ENCODE peak calls at places on chromosomes 7 and 10, in nine cellular contexts. One of them, this sample, is unnamed.

GRCh38 chr10:91097313-91097712 is 123.2 kb upstream of the PCGF5 start:
- DNase-seq in astrocyte of the cerebellum: no peak
- DNase-seq in kidney epithelial cell: no peak
- DNase-seq in epithelial cell of esophagus: no peak
- DNase-seq in astrocyte: no peak
- DNase-seq in fibroblast of mammary gland: no peak
- DNase-seq in HepG2: no peak
- DNase-seq in lower lobe of right lung: no peak
- DNase-seq in dorsolateral prefrontal cortex: no peak
- DNase-seq in this sample: no peak

GRCh38 chr10:130545122-130545521 is 408.9 kb downstream of the GLRX3 start:
- DNase-seq in astrocyte: no peak
- DNase-seq in fibroblast of mammary gland: no peak
- DNase-seq in kidney epithelial cell: no peak
- DNase-seq in lower lobe of right lung: no peak
- DNase-seq in epithelial cell of esophagus: no peak
- DNase-seq in HepG2: no peak
- DNase-seq in dorsolateral prefrontal cortex: no peak
- DNase-seq in astrocyte of the cerebellum: no peak
- DNase-seq in this sample: no peak

GRCh38 chr10:26215923-26216576 is 524 bp upstream of the GAD2 start:
- DNase-seq in dorsolateral prefrontal cortex: no peak
- DNase-seq in epithelial cell of esophagus: peak; percentile 17
- DNase-seq in fibroblast of mammary gland: peak; percentile 1
- DNase-seq in HepG2: no peak
- DNase-seq in lower lobe of right lung: peak; percentile 45
- DNase-seq in astrocyte: peak; percentile 13
- DNase-seq in kidney epithelial cell: no peak
- DNase-seq in astrocyte of the cerebellum: no peak
- DNase-seq in this sample: no peak

GRCh38 chr7:97752215-97752614 is 20.3 kb downstream of the TAC1 start:
- DNase-seq in astrocyte of the cerebellum: no peak
- DNase-seq in fibroblast of mammary gland: no peak
- DNase-seq in lower lobe of right lung: no peak
- DNase-seq in kidney epithelial cell: no peak
- DNase-seq in HepG2: no peak
- DNase-seq in astrocyte: no peak
- DNase-seq in epithelial cell of esophagus: no peak
- DNase-seq in dorsolateral prefrontal cortex: no peak
- DNase-seq in this sample: no peak

GRCh38 chr10:69802424-69803161 is 887 bp downstream of the COL13A1 start:
- DNase-seq in kidney epithelial cell: no peak
- DNase-seq in HepG2: no peak
- DNase-seq in fibroblast of mammary gland: peak; percentile 32
- DNase-seq in lower lobe of right lung: no peak
- DNase-seq in astrocyte: peak; percentile 55
- DNase-seq in epithelial cell of esophagus: peak; percentile 27
- DNase-seq in dorsolateral prefrontal cortex: no peak
- DNase-seq in astrocyte of the cerebellum: no peak
- DNase-seq in this sample: no peak

GRCh38 chr7:130288829-130289228 is 4.1 kb upstream of the CPA4 start:
- DNase-seq in HepG2: peak; percentile 9
- DNase-seq in dorsolateral prefrontal cortex: no peak
- DNase-seq in fibroblast of mammary gland: no peak
- DNase-seq in astrocyte: peak; percentile 16
- DNase-seq in lower lobe of right lung: no peak
- DNase-seq in kidney epithelial cell: no peak
- DNase-seq in epithelial cell of esophagus: peak; percentile 30
- DNase-seq in astrocyte of the cerebellum: no peak
- DNase-seq in this sample: no peak

GRCh38 chr10:3091346-3091787 is 24.0 kb downstream of the PFKP start:
- DNase-seq in epithelial cell of esophagus: peak; percentile 93
- DNase-seq in kidney epithelial cell: peak; percentile 51
- DNase-seq in HepG2: peak; percentile 55
- DNase-seq in astrocyte: peak; percentile 94
- DNase-seq in dorsolateral prefrontal cortex: no peak
- DNase-seq in fibroblast of mammary gland: peak; percentile 94
- DNase-seq in astrocyte of the cerebellum: peak; percentile 80
- DNase-seq in lower lobe of right lung: peak; percentile 79
- DNase-seq in this sample: no peak

GRCh38 chr7:146366938-146367337 is 250.3 kb downstream of the CNTNAP2 start:
- DNase-seq in astrocyte: peak; percentile 7
- DNase-seq in lower lobe of right lung: no peak
- DNase-seq in astrocyte of the cerebellum: peak; percentile 36
- DNase-seq in kidney epithelial cell: peak; percentile 25
- DNase-seq in dorsolateral prefrontal cortex: no peak
- DNase-seq in fibroblast of mammary gland: peak; percentile 23
- DNase-seq in epithelial cell of esophagus: peak; percentile 62
- DNase-seq in HepG2: no peak
- DNase-seq in this sample: no peak

GRCh38 chr10:43000651-43001426 is 76.0 kb upstream of the RET start:
- DNase-seq in astrocyte: no peak
- DNase-seq in epithelial cell of esophagus: no peak
- DNase-seq in fibroblast of mammary gland: no peak
- DNase-seq in lower lobe of right lung: peak; percentile 30
- DNase-seq in dorsolateral prefrontal cortex: no peak
- DNase-seq in astrocyte of the cerebellum: no peak
- DNase-seq in HepG2: no peak
- DNase-seq in kidney epithelial cell: no peak
- DNase-seq in this sample: no peak

GRCh38 chr7:111933614-111934013 is 272.6 kb downstream of the DOCK4 start:
- DNase-seq in dorsolateral prefrontal cortex: no peak
- DNase-seq in HepG2: no peak
- DNase-seq in epithelial cell of esophagus: no peak
- DNase-seq in lower lobe of right lung: no peak
- DNase-seq in astrocyte: peak; percentile 47
- DNase-seq in kidney epithelial cell: no peak
- DNase-seq in fibroblast of mammary gland: peak; percentile 76
- DNase-seq in astrocyte of the cerebellum: no peak
- DNase-seq in this sample: no peak

GRCh38 chr7:73436031-73436929 is 2.7 kb downstream of the FZD9 start:
- DNase-seq in dorsolateral prefrontal cortex: no peak
- DNase-seq in HepG2: peak; percentile 54
- DNase-seq in kidney epithelial cell: no peak
- DNase-seq in fibroblast of mammary gland: no peak
- DNase-seq in astrocyte of the cerebellum: no peak
- DNase-seq in epithelial cell of esophagus: no peak
- DNase-seq in lower lobe of right lung: no peak
- DNase-seq in astrocyte: no peak
- DNase-seq in this sample: no peak

GRCh38 chr10:128574616-128575210 is 448.5 kb upstream of the MKI67 start:
- DNase-seq in epithelial cell of esophagus: no peak
- DNase-seq in astrocyte: no peak
- DNase-seq in lower lobe of right lung: no peak
- DNase-seq in kidney epithelial cell: no peak
- DNase-seq in fibroblast of mammary gland: no peak
- DNase-seq in dorsolateral prefrontal cortex: no peak
- DNase-seq in HepG2: no peak
- DNase-seq in astrocyte of the cerebellum: no peak
- DNase-seq in this sample: no peak

GRCh38 chr10:31186225-31187010 is 132.6 kb upstream of the ZEB1 start:
- DNase-seq in astrocyte of the cerebellum: peak; percentile 19
- DNase-seq in fibroblast of mammary gland: no peak
- DNase-seq in astrocyte: peak; percentile 20
- DNase-seq in lower lobe of right lung: no peak
- DNase-seq in dorsolateral prefrontal cortex: no peak
- DNase-seq in kidney epithelial cell: peak; percentile 28
- DNase-seq in HepG2: peak; percentile 8
- DNase-seq in epithelial cell of esophagus: no peak
- DNase-seq in this sample: no peak

GRCh38 chr7:50739744-50740455 is 42.8 kb downstream of the GRB10 start:
- DNase-seq in dorsolateral prefrontal cortex: no peak
- DNase-seq in HepG2: no peak
- DNase-seq in kidney epithelial cell: no peak
- DNase-seq in epithelial cell of esophagus: peak; percentile 15
- DNase-seq in fibroblast of mammary gland: no peak
- DNase-seq in lower lobe of right lung: no peak
- DNase-seq in astrocyte of the cerebellum: no peak
- DNase-seq in astrocyte: no peak
- DNase-seq in this sample: no peak

GRCh38 chr10:73814896-73815718 is 3.7 kb upstream of the NDST2 start:
- DNase-seq in astrocyte of the cerebellum: no peak
- DNase-seq in HepG2: no peak
- DNase-seq in lower lobe of right lung: no peak
- DNase-seq in dorsolateral prefrontal cortex: no peak
- DNase-seq in astrocyte: no peak
- DNase-seq in epithelial cell of esophagus: peak; percentile 25
- DNase-seq in fibroblast of mammary gland: peak; percentile 22
- DNase-seq in kidney epithelial cell: no peak
- DNase-seq in this sample: no peak
- TF ChIP-seq CTCF in astrocyte of the cerebellum: peak; percentile 22
- TF ChIP-seq CTCF in HepG2: peak; percentile 20
- TF ChIP-seq CTCF in lower lobe of right lung: no peak
- TF ChIP-seq CTCF in dorsolateral prefrontal cortex: no peak
- TF ChIP-seq CTCF in astrocyte: no peak
- TF ChIP-seq CTCF in epithelial cell of esophagus: peak; percentile 33
- TF ChIP-seq CTCF in fibroblast of mammary gland: peak; percentile 19
- TF ChIP-seq CTCF in kidney epithelial cell: peak; percentile 44
- TF ChIP-seq CTCF in this sample: no peak

DNA sequence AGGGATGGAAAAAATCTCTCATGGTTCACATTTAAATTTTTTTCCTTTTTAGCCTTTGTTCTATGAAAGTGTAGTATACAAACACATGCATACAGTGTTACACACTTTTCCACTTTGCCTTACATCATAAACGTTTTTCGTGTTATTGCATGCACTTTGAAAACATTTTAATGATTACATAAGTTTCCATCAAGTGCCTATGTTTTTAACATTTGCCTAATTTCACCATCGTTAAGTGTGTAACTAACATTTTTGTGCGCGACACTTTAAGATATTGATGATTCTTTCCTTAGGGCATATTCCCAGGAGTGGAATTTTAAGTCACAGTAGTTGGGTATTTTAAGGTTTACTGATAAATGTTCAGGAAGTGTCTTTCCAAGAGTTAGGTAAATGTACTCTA is 1.5 kb upstream of the FRAT2 start:
- DNase-seq in fibroblast of mammary gland: no peak
- DNase-seq in kidney epithelial cell: no peak
- DNase-seq in epithelial cell of esophagus: no peak
- DNase-seq in dorsolateral prefrontal cortex: no peak
- DNase-seq in HepG2: no peak
- DNase-seq in astrocyte: no peak
- DNase-seq in lower lobe of right lung: no peak
- DNase-seq in astrocyte of the cerebellum: no peak
- DNase-seq in this sample: no peak
- H3K4me3 ChIP-seq in fibroblast of mammary gland: no peak overlapping the region
- H3K4me3 ChIP-seq in kidney epithelial cell: no peak overlapping the region
- H3K4me3 ChIP-seq in epithelial cell of esophagus: no peak overlapping the region
- H3K4me3 ChIP-seq in dorsolateral prefrontal cortex: no peak overlapping the region
- H3K4me3 ChIP-seq in HepG2: no peak overlapping the region
- H3K4me3 ChIP-seq in astrocyte: no peak overlapping the region
- H3K4me3 ChIP-seq in lower lobe of right lung: no peak overlapping the region
- H3K4me3 ChIP-seq in astrocyte of the cerebellum: no peak overlapping the region
- H3K4me3 ChIP-seq in this sample: no peak overlapping the region

GRCh38 chr7:94061316-94061715 is 57.2 kb upstream of the BET1 start:
- DNase-seq in fibroblast of mammary gland: peak; percentile 53
- DNase-seq in astrocyte: no peak
- DNase-seq in kidney epithelial cell: no peak
- DNase-seq in astrocyte of the cerebellum: no peak
- DNase-seq in HepG2: no peak
- DNase-seq in epithelial cell of esophagus: no peak
- DNase-seq in lower lobe of right lung: no peak
- DNase-seq in dorsolateral prefrontal cortex: no peak
- DNase-seq in this sample: no peak

GRCh38 chr7:94067506-94067905 is 63.4 kb upstream of the BET1 start:
- DNase-seq in astrocyte of the cerebellum: no peak
- DNase-seq in kidney epithelial cell: no peak
- DNase-seq in lower lobe of right lung: no peak
- DNase-seq in astrocyte: no peak
- DNase-seq in dorsolateral prefrontal cortex: no peak
- DNase-seq in HepG2: no peak
- DNase-seq in epithelial cell of esophagus: peak; percentile 29
- DNase-seq in fibroblast of mammary gland: peak; percentile 86
- DNase-seq in this sample: no peak

GRCh38 chr7:94062372-94062771 is 58.2 kb upstream of the BET1 start:
- DNase-seq in fibroblast of mammary gland: peak; percentile 73
- DNase-seq in astrocyte: peak; percentile 63
- DNase-seq in astrocyte of the cerebellum: no peak
- DNase-seq in HepG2: no peak
- DNase-seq in dorsolateral prefrontal cortex: no peak
- DNase-seq in kidney epithelial cell: no peak
- DNase-seq in epithelial cell of esophagus: no peak
- DNase-seq in lower lobe of right lung: no peak
- DNase-seq in this sample: no peak

GRCh38 chr7:94067047-94067446 is 62.9 kb upstream of the BET1 start:
- DNase-seq in fibroblast of mammary gland: no peak
- DNase-seq in epithelial cell of esophagus: peak; percentile 90
- DNase-seq in kidney epithelial cell: no peak
- DNase-seq in lower lobe of right lung: no peak
- DNase-seq in astrocyte: no peak
- DNase-seq in HepG2: no peak
- DNase-seq in astrocyte of the cerebellum: no peak
- DNase-seq in dorsolateral prefrontal cortex: no peak
- DNase-seq in this sample: no peak

DNA sequence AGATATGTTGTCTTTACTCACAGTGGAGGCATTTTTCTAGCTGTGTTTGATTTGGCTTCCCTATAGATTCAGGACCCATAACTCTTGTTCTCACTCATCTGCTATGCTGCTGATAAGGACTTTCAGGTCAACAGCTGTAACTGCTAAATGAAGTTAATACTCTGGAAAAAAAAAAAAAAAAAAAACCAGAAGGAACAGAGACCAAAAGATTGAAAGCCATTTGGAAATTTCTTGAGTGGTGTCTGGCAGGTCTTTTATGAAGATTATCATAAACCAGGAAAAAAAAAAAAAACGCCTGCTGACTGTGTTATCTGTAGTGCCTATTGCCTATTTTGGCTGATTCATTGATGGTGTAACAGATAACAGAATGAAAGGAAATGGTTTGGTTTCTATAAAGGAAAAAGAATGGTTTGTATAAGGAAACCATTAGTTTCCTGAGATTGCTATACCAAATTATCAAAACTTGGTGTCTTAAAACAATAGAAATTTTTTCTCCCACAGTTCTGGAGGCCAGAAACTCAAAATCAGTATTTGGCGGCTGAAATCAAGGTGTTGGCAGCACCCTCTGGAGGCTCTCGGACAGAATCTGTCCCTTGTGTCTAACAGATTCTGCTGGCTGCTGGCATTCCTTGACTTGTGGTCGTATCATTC is 60.5 kb upstream of the BET1 start:
- DNase-seq in dorsolateral prefrontal cortex: no peak
- DNase-seq in lower lobe of right lung: no peak
- DNase-seq in kidney epithelial cell: no peak
- DNase-seq in astrocyte: peak; percentile 81
- DNase-seq in HepG2: no peak
- DNase-seq in epithelial cell of esophagus: no peak
- DNase-seq in astrocyte of the cerebellum: no peak
- DNase-seq in fibroblast of mammary gland: no peak
- DNase-seq in this sample: no peak
- TF ChIP-seq CTCF in dorsolateral prefrontal cortex: no peak
- TF ChIP-seq CTCF in lower lobe of right lung: no peak
- TF ChIP-seq CTCF in kidney epithelial cell: no peak
- TF ChIP-seq CTCF in astrocyte: no peak
- TF ChIP-seq CTCF in HepG2: no peak
- TF ChIP-seq CTCF in epithelial cell of esophagus: no peak
- TF ChIP-seq CTCF in astrocyte of the cerebellum: no peak
- TF ChIP-seq CTCF in fibroblast of mammary gland: no peak
- TF ChIP-seq CTCF in this sample: no peak

DNA sequence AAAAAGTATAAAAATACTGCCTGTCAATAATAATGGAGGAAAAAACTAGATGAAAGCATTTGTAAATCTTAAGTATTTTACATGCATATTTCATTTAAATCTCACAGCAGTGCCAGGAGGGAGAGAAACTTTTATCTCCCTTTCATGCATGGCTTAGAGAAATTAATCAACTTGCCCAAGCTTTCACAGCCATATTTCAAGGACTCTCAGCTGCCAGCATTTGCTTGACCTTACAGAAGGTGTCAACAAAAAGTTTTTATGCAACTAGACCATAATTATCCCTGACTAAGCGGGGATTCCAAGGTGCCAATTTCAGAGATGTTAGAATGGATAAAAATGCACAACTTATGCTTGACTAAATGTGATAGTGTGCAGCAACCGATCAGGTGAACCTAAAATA is 125.4 kb downstream of the ZFAND4 start:
- DNase-seq in astrocyte of the cerebellum: no peak
- DNase-seq in HepG2: no peak
- DNase-seq in fibroblast of mammary gland: no peak
- DNase-seq in dorsolateral prefrontal cortex: no peak
- DNase-seq in kidney epithelial cell: no peak
- DNase-seq in epithelial cell of esophagus: no peak
- DNase-seq in lower lobe of right lung: no peak
- DNase-seq in astrocyte: no peak
- DNase-seq in this sample: no peak
- H3K4me3 ChIP-seq in astrocyte of the cerebellum: no peak overlapping the region
- H3K4me3 ChIP-seq in HepG2: no peak overlapping the region
- H3K4me3 ChIP-seq in fibroblast of mammary gland: no peak overlapping the region
- H3K4me3 ChIP-seq in dorsolateral prefrontal cortex: no peak overlapping the region
- H3K4me3 ChIP-seq in kidney epithelial cell: no peak overlapping the region
- H3K4me3 ChIP-seq in epithelial cell of esophagus: no peak overlapping the region
- H3K4me3 ChIP-seq in lower lobe of right lung: no peak overlapping the region
- H3K4me3 ChIP-seq in astrocyte: no peak overlapping the region
- H3K4me3 ChIP-seq in this sample: no peak overlapping the region